ENCODE peak calls at places on chromosomes 1 and 21, in seven cellular contexts. D is body of pancreas, V is substantia nigra, S is neuronal stem cell, Q is adrenal gland, L is breast epithelium, M is thoracic aorta. O is an unnamed sample.

GRCh38 chr1:162899422-162900168 is 38.6 kb upstream of the CCDC190 start:
- DNase-seq in D (no peak), V (no peak), S (no peak), Q (no peak), L (no peak), M (no peak), O (no peak)

GRCh38 chr1:233294991-233295774 is at the start of gene PCNX2:
- DNase-seq in D (peak), V (peak), S (peak), Q (peak), L (no peak), M (no peak), O (no peak)

GRCh38 chr1:209490013-209490412 is 93.5 kb upstream of the CAMK1G start:
- DNase-seq in D (no peak), V (no peak), S (no peak), Q (no peak), L (no peak), M (no peak), O (no peak)

GRCh38 chr1:17162941-17163340 is 42.0 kb upstream of the PADI1 start:
- DNase-seq in D (no peak), V (no peak), S (no peak), Q (no peak), L (no peak), M (no peak), O (no peak)

GRCh38 chr1:162676087-162676486 is 43.8 kb downstream of the DDR2 start:
- DNase-seq in D (no peak), V (no peak), S (no peak), Q (peak), L (no peak), M (no peak), O (no peak)

GRCh38 chr1:72235062-72235461 is 47.3 kb downstream of the NEGR1 start:
- DNase-seq in D (no peak), V (no peak), S (no peak), Q (no peak), L (no peak), M (no peak), O (no peak)

GRCh38 chr1:213821943-213822334 is 165.8 kb upstream of the PROX1 start:
- DNase-seq in D (no peak), V (no peak), S (no peak), Q (no peak), L (no peak), M (no peak), O (no peak)

GRCh38 chr1:218828125-218828650 is 345.5 kb upstream of the LYPLAL1 start:
- DNase-seq in D (no peak), V (no peak), S (no peak), Q (no peak), L (no peak), M (no peak), O (no peak)

GRCh38 chr1:30038134-30039025 is 685.0 kb downstream of the MATN1 start:
- DNase-seq in D (no peak), V (no peak), S (no peak), Q (no peak), L (no peak), M (no peak), O (peak)

GRCh38 chr1:39690225-39690624 is 1.0 kb downstream of the HPCAL4 start:
- DNase-seq in D (no peak), V (no peak), S (no peak), Q (no peak), L (no peak), M (no peak), O (no peak)

GRCh38 chr21:39633043-39633442 is 20.3 kb downstream of the B3GALT5 start:
- DNase-seq in D (no peak), V (no peak), S (no peak), Q (no peak), L (no peak), M (no peak), O (no peak)

GRCh38 chr1:180155202-180155682 is 573 bp downstream of the QSOX1 start:
- DNase-seq in D (peak), V (peak), S (no peak), Q (peak), L (no peak), M (no peak), O (peak)

GRCh38 chr1:25001125-25001915 is 71.2 kb upstream of the RUNX3 start:
- DNase-seq in D (no peak), V (no peak), S (no peak), Q (no peak), L (no peak), M (no peak), O (no peak)

GRCh38 chr1:45009956-45010854 is 919 bp downstream of the HECTD3 start:
- DNase-seq in D (peak), V (no peak), S (peak), Q (no peak), L (peak), M (no peak), O (peak)

GRCh38 chr1:223114871-223115270 is 28.2 kb downstream of the TLR5 start:
- DNase-seq in D (no peak), V (no peak), S (no peak), Q (no peak), L (no peak), M (no peak), O (no peak)

GRCh38 chr1:115112496-115113375 is 23.4 kb upstream of the TSPAN2 start:
- DNase-seq in D (peak), V (no peak), S (peak), Q (peak), L (no peak), M (no peak), O (no peak)

GRCh38 chr1:108646661-108647269 is 14.1 kb downstream of the HENMT1 start:
- DNase-seq in D (peak), V (peak), S (no peak), Q (peak), L (peak), M (peak), O (peak)

GRCh38 chr1:162535501-162535900 is 26.0 kb upstream of the UAP1 start:
- DNase-seq in D (no peak), V (no peak), S (no peak), Q (no peak), L (no peak), M (no peak), O (no peak)

GRCh38 chr1:191343816-191344215 is 814.4 kb upstream of the RGS18 start:
- DNase-seq in D (no peak), V (no peak), S (no peak), Q (no peak), L (no peak), M (no peak), O (no peak)

GRCh38 chr1:233587958-233588799 is 25.7 kb upstream of the KCNK1 start:
- DNase-seq in D (no peak), V (no peak), S (peak), Q (no peak), L (no peak), M (no peak), O (no peak)

GRCh38 chr1:47401761-47402160 is 14.3 kb upstream of the FOXE3 start:
- DNase-seq in D (no peak), V (no peak), S (no peak), Q (no peak), L (no peak), M (no peak), O (no peak)

GRCh38 chr1:32998009-32998555 is 33.5 kb upstream of the RNF19B start:
- DNase-seq in D (no peak), V (no peak), S (no peak), Q (no peak), L (no peak), M (no peak), O (no peak)
- H3K27ac ChIP-seq in D (peak), V (peak), S (no peak), Q (peak), L (no peak), M (peak), O (peak)

GRCh38 chr21:28538987-28539622 is 453.6 kb downstream of the LTN1 start:
- DNase-seq in D (no peak), V (no peak), S (no peak), Q (no peak), L (no peak), M (no peak), O (no peak)

GRCh38 chr21:28537371-28538079 is 455.2 kb downstream of the LTN1 start:
- DNase-seq in D (no peak), V (no peak), S (no peak), Q (no peak), L (no peak), M (no peak), O (no peak)

GRCh38 chr21:28539623-28539988 is 453.1 kb downstream of the LTN1 start:
- DNase-seq in D (no peak), V (no peak), S (no peak), Q (no peak), L (no peak), M (no peak), O (no peak)

GRCh38 chr21:28541371-28542112 is 451.1 kb downstream of the LTN1 start:
- DNase-seq in D (no peak), V (no peak), S (no peak), Q (no peak), L (no peak), M (no peak), O (no peak)

DNA sequence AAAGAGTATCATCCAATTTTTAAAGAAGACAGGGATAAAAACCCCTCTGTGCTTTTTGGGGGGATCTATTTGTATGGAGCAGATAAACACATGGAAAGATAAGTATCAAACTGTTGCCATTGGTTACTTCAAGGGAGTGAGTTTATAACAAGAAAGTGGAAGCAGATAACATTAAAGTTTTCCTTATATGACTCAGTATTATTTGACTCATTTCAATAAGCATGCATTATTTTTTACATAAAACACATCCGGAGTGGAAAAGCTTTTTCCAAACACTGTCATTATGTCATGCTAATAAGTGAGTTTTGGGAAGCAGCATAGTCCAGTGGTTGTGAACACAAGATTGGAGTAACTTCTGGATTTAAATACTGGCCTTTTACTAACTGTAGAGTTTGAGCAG is 452.2 kb downstream of the LTN1 start:
- DNase-seq in D (no peak), V (no peak), S (no peak), Q (no peak), L (no peak), M (no peak), O (no peak)
- H3K27ac ChIP-seq in D (no peak), V (no peak), S (no peak), Q (no peak), L (no peak), M (no peak), O (no peak)

DNA sequence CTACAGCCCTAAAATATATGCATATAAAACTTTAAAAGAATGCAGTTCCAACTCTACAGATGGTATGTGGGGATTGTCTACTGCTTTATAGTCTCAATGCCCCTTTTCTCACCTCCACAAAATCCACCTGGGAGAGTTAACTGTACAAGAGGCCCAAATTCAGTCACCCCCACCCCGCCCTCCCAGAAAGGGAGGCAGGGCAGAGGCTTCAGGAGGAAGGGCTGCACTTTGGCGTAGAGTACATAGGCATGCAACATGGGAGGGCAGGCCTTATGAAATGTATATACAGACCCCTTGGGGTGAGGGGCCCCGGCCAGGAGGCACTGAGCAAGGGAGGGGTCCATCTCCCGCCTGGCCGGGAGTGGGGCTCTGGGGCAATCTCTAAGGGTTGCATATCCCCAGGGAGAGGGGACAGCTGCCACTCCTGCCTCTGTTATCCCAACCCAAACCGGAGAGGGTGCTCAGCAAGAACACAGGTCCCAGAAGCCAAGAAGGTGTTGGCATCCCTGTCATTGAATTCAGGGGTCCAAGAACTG is 1.3 kb upstream of the PYGO2 start:
- DNase-seq in D (no peak), V (no peak), S (no peak), Q (no peak), L (no peak), M (no peak), O (no peak)
- H3K27ac ChIP-seq in D (peak), V (peak), S (no peak), Q (peak), L (peak), M (peak), O (peak)

DNA sequence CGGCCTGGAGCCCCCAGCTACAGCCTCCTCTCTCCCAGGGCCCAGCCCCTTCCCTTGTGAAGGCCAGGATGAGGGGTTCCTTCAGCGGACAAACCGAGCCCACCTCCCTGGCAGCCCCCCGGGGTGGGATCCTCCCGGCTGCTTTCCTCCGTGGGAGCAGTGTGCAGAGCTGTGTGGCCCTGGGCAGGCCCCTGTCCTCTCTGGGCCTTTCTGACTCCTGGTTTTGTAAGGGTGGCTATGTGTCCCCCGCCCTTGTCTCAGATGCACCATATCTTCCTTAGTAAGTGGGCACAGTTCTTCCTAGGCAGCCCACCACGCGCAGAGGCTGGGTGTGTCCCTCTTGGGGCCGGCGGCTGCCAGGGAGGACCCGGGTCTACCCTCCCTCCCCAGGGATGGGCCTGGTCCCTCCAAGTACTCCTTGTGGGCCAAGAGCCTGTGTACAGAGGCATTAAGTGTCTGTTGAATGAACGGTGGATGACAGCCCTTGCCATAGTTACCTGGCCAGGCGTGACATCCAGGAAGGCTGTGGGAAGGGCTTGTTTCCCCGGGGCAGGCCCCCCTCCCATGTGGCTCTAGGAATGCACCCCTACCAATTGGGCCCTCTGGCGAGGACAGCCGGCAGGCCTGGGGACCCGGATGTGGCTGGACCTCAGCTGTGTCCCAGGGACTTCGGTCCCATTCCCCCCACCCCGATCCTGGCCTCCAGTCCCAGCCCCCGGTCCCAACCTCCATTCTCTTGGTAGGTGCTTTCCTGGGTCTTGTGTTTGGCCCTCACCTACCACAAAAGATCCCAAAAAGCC is 3.9 kb downstream of the SMIM1 start:
- DNase-seq in D (no peak), V (no peak), S (no peak), Q (no peak), L (no peak), M (no peak), O (no peak)
- H3K27ac ChIP-seq in D (no peak), V (peak), S (no peak), Q (no peak), L (no peak), M (no peak), O (no peak)

DNA sequence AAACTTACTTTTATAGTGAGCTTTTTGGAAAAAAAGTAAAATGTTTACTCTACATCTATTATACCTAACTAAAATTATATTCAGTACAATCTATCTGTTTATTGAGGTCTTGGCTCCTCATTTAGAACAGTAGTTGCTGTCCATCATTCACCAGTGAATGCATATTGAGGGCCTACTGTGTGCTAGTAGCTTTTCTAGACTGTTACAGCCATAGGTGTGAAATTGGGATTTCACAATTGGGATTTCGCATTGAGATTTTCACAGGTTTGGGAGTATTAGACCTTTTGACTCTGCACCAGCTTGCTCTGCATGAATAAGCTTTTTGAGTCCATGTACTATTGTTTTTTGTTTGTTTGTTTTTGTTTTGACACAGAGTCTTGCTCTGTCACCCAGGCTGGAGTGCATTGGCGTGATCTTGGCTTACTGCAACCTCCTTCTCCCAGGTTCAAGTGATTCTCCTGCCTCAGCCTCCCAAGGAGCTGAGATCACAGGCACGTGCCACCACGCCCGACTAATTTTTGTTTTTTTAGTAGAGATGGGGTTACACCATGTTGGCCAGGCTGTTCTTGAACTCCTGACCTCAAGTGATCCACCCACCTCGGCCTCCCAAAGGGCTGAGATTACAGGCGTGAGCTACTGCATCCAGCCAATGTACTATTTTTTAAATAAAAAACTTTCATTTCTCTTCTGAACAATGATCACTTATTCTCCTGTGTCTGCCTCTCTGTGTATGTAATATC is 47.2 kb upstream of the ERRFI1 start:
- DNase-seq in D (no peak), V (no peak), S (no peak), Q (no peak), L (no peak), M (no peak), O (peak)
- H3K27ac ChIP-seq in D (no peak), V (no peak), S (no peak), Q (no peak), L (no peak), M (peak), O (no peak)

GRCh38 chr21:29867796-29868195 is 72.0 kb downstream of the GRIK1 start:
- DNase-seq in D (no peak), V (no peak), S (no peak), Q (no peak), L (no peak), M (no peak), O (no peak)
- H3K27ac ChIP-seq in D (no peak), V (no peak), S (no peak), Q (no peak), L (no peak), M (no peak), O (no peak)

GRCh38 chr1:202365092-202365815 is 16.8 kb downstream of the PPP1R12B start:
- DNase-seq in D (no peak), V (no peak), S (no peak), Q (no peak), L (peak), M (no peak), O (no peak)
- H3K27ac ChIP-seq in D (no peak), V (no peak), S (no peak), Q (no peak), L (peak), M (no peak), O (no peak)